ENCODE peak calls at places on chromosomes 13 and 19, in nine cellular contexts. One of them, this sample, is unnamed.

GRCh38 chr13:75550159-75550567 is 572 bp downstream of the UCHL3 start:
- DNase-seq in cardiac muscle cell: peak; percentile 70
- DNase-seq in uterus: peak; percentile 27
- DNase-seq in adrenal gland: no peak
- DNase-seq in Caco-2: peak; percentile 52
- DNase-seq in left lung: no peak
- DNase-seq in pancreas: peak; percentile 11
- DNase-seq in kidney: no peak
- DNase-seq in GM06990: no peak
- DNase-seq in this sample: no peak

GRCh38 chr13:39322836-39323585 is 280.0 kb downstream of the LHFPL6 start:
- DNase-seq in uterus: no peak
- DNase-seq in pancreas: no peak
- DNase-seq in adrenal gland: no peak
- DNase-seq in cardiac muscle cell: no peak
- DNase-seq in GM06990: no peak
- DNase-seq in left lung: no peak
- DNase-seq in Caco-2: no peak
- DNase-seq in kidney: no peak
- DNase-seq in this sample: no peak

GRCh38 chr19:11767633-11768133 is 883 bp downstream of the ZNF441 start:
- DNase-seq in Caco-2: peak; percentile 73
- DNase-seq in pancreas: peak; percentile 48
- DNase-seq in adrenal gland: peak; percentile 68
- DNase-seq in GM06990: peak; percentile 55
- DNase-seq in uterus: peak; percentile 24
- DNase-seq in kidney: peak; percentile 89
- DNase-seq in left lung: peak; percentile 52
- DNase-seq in cardiac muscle cell: peak; percentile 48
- DNase-seq in this sample: peak; percentile 83

GRCh38 chr19:35856546-35857149 is at the start of gene KIRREL2:
- DNase-seq in uterus: no peak
- DNase-seq in adrenal gland: no peak
- DNase-seq in kidney: no peak
- DNase-seq in left lung: no peak
- DNase-seq in pancreas: peak; percentile 60
- DNase-seq in cardiac muscle cell: no peak
- DNase-seq in GM06990: no peak
- DNase-seq in Caco-2: peak; percentile 25
- DNase-seq in this sample: peak; percentile 85

GRCh38 chr19:13794388-13794751 is 873 bp upstream of the ZSWIM4 start:
- DNase-seq in left lung: peak; percentile 80
- DNase-seq in cardiac muscle cell: peak; percentile 99
- DNase-seq in uterus: peak; percentile 91
- DNase-seq in GM06990: no peak
- DNase-seq in pancreas: peak; percentile 82
- DNase-seq in adrenal gland: peak; percentile 97
- DNase-seq in Caco-2: no peak
- DNase-seq in kidney: peak; percentile 93
- DNase-seq in this sample: peak; percentile 91

GRCh38 chr19:13396256-13397080 is 109.8 kb downstream of the CACNA1A start:
- DNase-seq in kidney: no peak
- DNase-seq in GM06990: no peak
- DNase-seq in adrenal gland: peak; percentile 76
- DNase-seq in cardiac muscle cell: peak; percentile 93
- DNase-seq in pancreas: peak; percentile 38
- DNase-seq in uterus: no peak
- DNase-seq in Caco-2: peak; percentile 32
- DNase-seq in left lung: peak; percentile 45
- DNase-seq in this sample: peak; percentile 50

GRCh38 chr19:46493236-46494114 is 2.2 kb downstream of the PNMA8B start:
- DNase-seq in left lung: no peak
- DNase-seq in GM06990: no peak
- DNase-seq in adrenal gland: no peak
- DNase-seq in pancreas: no peak
- DNase-seq in kidney: no peak
- DNase-seq in uterus: no peak
- DNase-seq in cardiac muscle cell: peak; percentile 58
- DNase-seq in Caco-2: no peak
- DNase-seq in this sample: peak; percentile 93

GRCh38 chr19:54654447-54655321 is 8.1 kb upstream of the LILRB4 start:
- DNase-seq in left lung: no peak
- DNase-seq in GM06990: no peak
- DNase-seq in adrenal gland: no peak
- DNase-seq in pancreas: no peak
- DNase-seq in uterus: no peak
- DNase-seq in Caco-2: no peak
- DNase-seq in cardiac muscle cell: no peak
- DNase-seq in kidney: no peak
- DNase-seq in this sample: no peak

GRCh38 chr13:27794921-27795717 is 2.8 kb downstream of the GSX1 start:
- DNase-seq in GM06990: no peak
- DNase-seq in pancreas: no peak
- DNase-seq in uterus: no peak
- DNase-seq in Caco-2: no peak
- DNase-seq in cardiac muscle cell: no peak
- DNase-seq in adrenal gland: no peak
- DNase-seq in left lung: no peak
- DNase-seq in kidney: no peak
- DNase-seq in this sample: peak; percentile 88

GRCh38 chr19:7242601-7243258 is 51.5 kb downstream of the INSR start:
- DNase-seq in cardiac muscle cell: peak; percentile 59
- DNase-seq in GM06990: peak; percentile 67
- DNase-seq in pancreas: no peak
- DNase-seq in kidney: no peak
- DNase-seq in left lung: no peak
- DNase-seq in Caco-2: no peak
- DNase-seq in adrenal gland: no peak
- DNase-seq in uterus: peak; percentile 79
- DNase-seq in this sample: peak; percentile 82

GRCh38 chr19:40229484-40229883 is 3.0 kb upstream of the CCNP start:
- DNase-seq in GM06990: no peak
- DNase-seq in kidney: no peak
- DNase-seq in uterus: no peak
- DNase-seq in adrenal gland: no peak
- DNase-seq in pancreas: no peak
- DNase-seq in left lung: no peak
- DNase-seq in cardiac muscle cell: no peak
- DNase-seq in Caco-2: no peak
- DNase-seq in this sample: no peak

GRCh38 chr13:48487968-48488367 is 44.9 kb downstream of the RCBTB2 start:
- DNase-seq in Caco-2: no peak
- DNase-seq in cardiac muscle cell: no peak
- DNase-seq in pancreas: no peak
- DNase-seq in uterus: no peak
- DNase-seq in left lung: no peak
- DNase-seq in GM06990: no peak
- DNase-seq in kidney: no peak
- DNase-seq in adrenal gland: no peak
- DNase-seq in this sample: no peak
- H3K36me3 ChIP-seq in Caco-2: no peaks in the 10 kb centered on the region
- H3K36me3 ChIP-seq in cardiac muscle cell: peaks cover 3% of the 10 kb centered on the region
- H3K36me3 ChIP-seq in pancreas: no peaks in the 10 kb centered on the region
- H3K36me3 ChIP-seq in uterus: no peaks in the 10 kb centered on the region
- H3K36me3 ChIP-seq in left lung: no peaks in the 10 kb centered on the region
- H3K36me3 ChIP-seq in GM06990: no peaks in the 10 kb centered on the region
- H3K36me3 ChIP-seq in kidney: no peaks in the 10 kb centered on the region
- H3K36me3 ChIP-seq in adrenal gland: no peaks in the 10 kb centered on the region
- H3K36me3 ChIP-seq in this sample: no peaks in the 10 kb centered on the region

DNA sequence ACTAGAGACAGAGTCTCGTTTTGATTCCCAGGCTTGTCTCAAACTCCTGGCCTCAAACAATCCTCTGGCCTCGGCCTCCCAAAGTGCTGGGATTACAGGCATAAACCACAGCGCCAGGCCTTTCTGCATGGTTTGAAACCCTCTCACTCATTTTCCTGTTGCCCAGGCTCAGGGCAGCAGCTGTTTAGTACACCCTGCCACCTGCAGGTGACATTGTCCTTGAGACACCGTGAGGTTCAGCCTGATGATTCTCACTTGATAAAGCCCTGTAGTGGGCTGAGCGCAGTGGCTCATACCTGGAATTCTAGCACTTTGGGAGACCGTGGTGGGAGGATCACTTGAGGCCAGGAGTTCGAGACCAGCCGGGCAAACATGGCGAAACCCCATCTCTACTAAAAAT is 12.5 kb downstream of the IL12RB1 start:
- DNase-seq in GM06990: no peak
- DNase-seq in kidney: no peak
- DNase-seq in left lung: no peak
- DNase-seq in cardiac muscle cell: no peak
- DNase-seq in pancreas: no peak
- DNase-seq in Caco-2: peak; percentile 34
- DNase-seq in adrenal gland: no peak
- DNase-seq in uterus: no peak
- DNase-seq in this sample: no peak
- TF ChIP-seq CTCF in GM06990: no peak
- TF ChIP-seq CTCF in kidney: no peak
- TF ChIP-seq CTCF in left lung: no peak
- TF ChIP-seq CTCF in cardiac muscle cell: no peak
- TF ChIP-seq CTCF in pancreas: no peak
- TF ChIP-seq CTCF in Caco-2: peak; percentile 27
- TF ChIP-seq CTCF in adrenal gland: no peak
- TF ChIP-seq CTCF in uterus: no peak
- TF ChIP-seq CTCF in this sample: no peak

GRCh38 chr13:113307491-113307890 is 10.5 kb downstream of the LAMP1 start:
- DNase-seq in kidney: no peak
- DNase-seq in pancreas: no peak
- DNase-seq in Caco-2: no peak
- DNase-seq in GM06990: no peak
- DNase-seq in uterus: no peak
- DNase-seq in adrenal gland: no peak
- DNase-seq in left lung: no peak
- DNase-seq in cardiac muscle cell: no peak
- DNase-seq in this sample: peak; percentile 62
- H3K36me3 ChIP-seq in kidney: peaks cover 26% of the 10 kb centered on the region
- H3K36me3 ChIP-seq in pancreas: no peaks in the 10 kb centered on the region
- H3K36me3 ChIP-seq in Caco-2: peaks cover 1% of the 10 kb centered on the region
- H3K36me3 ChIP-seq in GM06990: peaks cover 16% of the 10 kb centered on the region
- H3K36me3 ChIP-seq in uterus: no peaks in the 10 kb centered on the region
- H3K36me3 ChIP-seq in adrenal gland: no peaks in the 10 kb centered on the region
- H3K36me3 ChIP-seq in left lung: no peaks in the 10 kb centered on the region
- H3K36me3 ChIP-seq in cardiac muscle cell: peaks cover 19% of the 10 kb centered on the region
- H3K36me3 ChIP-seq in this sample: peaks cover 25% of the 10 kb centered on the region

GRCh38 chr13:100514788-100515409 is 73.7 kb downstream of the GGACT start:
- DNase-seq in GM06990: peak; percentile 37
- DNase-seq in adrenal gland: peak; percentile 91
- DNase-seq in left lung: peak; percentile 82
- DNase-seq in pancreas: peak; percentile 61
- DNase-seq in kidney: peak; percentile 89
- DNase-seq in Caco-2: peak; percentile 82
- DNase-seq in cardiac muscle cell: peak; percentile 84
- DNase-seq in uterus: peak; percentile 82
- DNase-seq in this sample: peak; percentile 98
- TF ChIP-seq CTCF in GM06990: peak; percentile 91
- TF ChIP-seq CTCF in adrenal gland: peak; percentile 90
- TF ChIP-seq CTCF in left lung: peak; percentile 89
- TF ChIP-seq CTCF in pancreas: peak; percentile 66
- TF ChIP-seq CTCF in kidney: peak; percentile 88
- TF ChIP-seq CTCF in Caco-2: peak; percentile 92
- TF ChIP-seq CTCF in cardiac muscle cell: peak; percentile 96
- TF ChIP-seq CTCF in uterus: peak; percentile 87
- TF ChIP-seq CTCF in this sample: peak; percentile 99

GRCh38 chr13:96749825-96750224 is 244.5 kb downstream of the OXGR1 start:
- DNase-seq in kidney: no peak
- DNase-seq in left lung: no peak
- DNase-seq in cardiac muscle cell: no peak
- DNase-seq in pancreas: no peak
- DNase-seq in uterus: no peak
- DNase-seq in adrenal gland: no peak
- DNase-seq in GM06990: no peak
- DNase-seq in Caco-2: no peak
- DNase-seq in this sample: no peak
- H3K36me3 ChIP-seq in kidney: no peaks in the 10 kb centered on the region
- H3K36me3 ChIP-seq in left lung: no peaks in the 10 kb centered on the region
- H3K36me3 ChIP-seq in cardiac muscle cell: no peaks in the 10 kb centered on the region
- H3K36me3 ChIP-seq in pancreas: no peaks in the 10 kb centered on the region
- H3K36me3 ChIP-seq in uterus: no peaks in the 10 kb centered on the region
- H3K36me3 ChIP-seq in adrenal gland: no peaks in the 10 kb centered on the region
- H3K36me3 ChIP-seq in GM06990: no peaks in the 10 kb centered on the region
- H3K36me3 ChIP-seq in Caco-2: no peaks in the 10 kb centered on the region
- H3K36me3 ChIP-seq in this sample: no peaks in the 10 kb centered on the region

GRCh38 chr13:94710881-94711560 is 1.3 kb downstream of the SOX21 start:
- DNase-seq in uterus: no peak
- DNase-seq in GM06990: no peak
- DNase-seq in left lung: no peak
- DNase-seq in pancreas: no peak
- DNase-seq in adrenal gland: no peak
- DNase-seq in kidney: peak; percentile 68
- DNase-seq in Caco-2: no peak
- DNase-seq in cardiac muscle cell: no peak
- DNase-seq in this sample: peak; percentile 86
- TF ChIP-seq CTCF in uterus: no peak
- TF ChIP-seq CTCF in GM06990: no peak
- TF ChIP-seq CTCF in left lung: no peak
- TF ChIP-seq CTCF in pancreas: no peak
- TF ChIP-seq CTCF in adrenal gland: no peak
- TF ChIP-seq CTCF in kidney: no peak
- TF ChIP-seq CTCF in Caco-2: no peak
- TF ChIP-seq CTCF in cardiac muscle cell: no peak
- TF ChIP-seq CTCF in this sample: no peak

GRCh38 chr19:5669212-5669611 is 11.1 kb downstream of the MICOS13 start:
- DNase-seq in Caco-2: no peak
- DNase-seq in uterus: no peak
- DNase-seq in adrenal gland: no peak
- DNase-seq in left lung: no peak
- DNase-seq in cardiac muscle cell: no peak
- DNase-seq in kidney: peak; percentile 62
- DNase-seq in GM06990: no peak
- DNase-seq in pancreas: no peak
- DNase-seq in this sample: peak; percentile 23
- H3K36me3 ChIP-seq in Caco-2: peaks cover 3% of the 10 kb centered on the region
- H3K36me3 ChIP-seq in uterus: no peaks in the 10 kb centered on the region
- H3K36me3 ChIP-seq in adrenal gland: no peaks in the 10 kb centered on the region
- H3K36me3 ChIP-seq in left lung: no peaks in the 10 kb centered on the region
- H3K36me3 ChIP-seq in cardiac muscle cell: peaks cover 36% of the 10 kb centered on the region
- H3K36me3 ChIP-seq in kidney: peaks cover 52% of the 10 kb centered on the region
- H3K36me3 ChIP-seq in GM06990: peaks cover 39% of the 10 kb centered on the region
- H3K36me3 ChIP-seq in pancreas: peaks cover 24% of the 10 kb centered on the region
- H3K36me3 ChIP-seq in this sample: peaks cover 47% of the 10 kb centered on the region

DNA sequence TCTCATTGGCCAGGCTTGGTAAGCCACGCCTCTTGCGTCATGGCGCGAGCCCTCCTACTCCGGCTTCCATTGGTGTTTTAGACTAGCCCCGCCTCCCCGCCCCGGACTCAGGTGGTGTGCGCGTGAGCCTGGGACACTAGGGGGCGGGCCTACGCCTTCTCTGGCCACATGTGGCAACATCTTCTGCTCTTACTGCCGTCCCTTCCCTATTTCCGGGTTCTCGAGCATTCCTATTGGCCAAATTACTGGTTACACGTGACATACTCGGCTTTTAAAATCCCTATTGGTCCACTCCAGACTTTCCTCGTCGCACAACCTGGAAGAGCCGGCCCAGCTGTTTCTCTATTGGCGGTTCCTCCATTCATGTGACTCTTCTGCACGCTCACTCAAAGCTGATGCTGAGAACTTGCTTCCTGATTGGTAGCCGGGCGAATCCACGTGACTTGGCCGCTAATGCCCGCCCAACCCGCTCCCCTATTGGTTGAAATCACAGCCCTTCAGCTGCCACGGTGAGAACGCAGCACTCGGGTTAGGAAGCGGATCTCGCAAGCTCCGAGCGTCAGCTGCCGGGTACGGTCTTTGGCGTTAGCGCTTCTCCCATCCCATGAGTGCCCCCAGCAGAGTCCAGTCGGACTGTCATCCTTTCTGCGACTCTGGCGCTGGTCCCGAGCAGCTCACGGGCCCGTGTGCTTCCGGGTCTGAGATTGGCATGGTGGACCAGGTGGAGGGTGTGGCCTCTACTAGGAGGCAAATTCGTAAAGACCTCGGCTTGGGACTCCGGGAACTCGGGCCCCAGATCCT is at the start of gene BLOC1S3:
- DNase-seq in cardiac muscle cell: peak; percentile 100
- DNase-seq in kidney: peak; percentile 100
- DNase-seq in Caco-2: peak; percentile 100
- DNase-seq in uterus: peak; percentile 100
- DNase-seq in adrenal gland: peak; percentile 100
- DNase-seq in pancreas: peak; percentile 100
- DNase-seq in GM06990: peak; percentile 99
- DNase-seq in left lung: peak; percentile 100
- DNase-seq in this sample: peak; percentile 100
- TF ChIP-seq CTCF in cardiac muscle cell: peak; percentile 38
- TF ChIP-seq CTCF in kidney: peak; percentile 22
- TF ChIP-seq CTCF in Caco-2: peak; percentile 45
- TF ChIP-seq CTCF in uterus: peak; percentile 51
- TF ChIP-seq CTCF in adrenal gland: peak; percentile 42
- TF ChIP-seq CTCF in pancreas: peak; percentile 46
- TF ChIP-seq CTCF in GM06990: peak; percentile 44
- TF ChIP-seq CTCF in left lung: peak; percentile 54
- TF ChIP-seq CTCF in this sample: no peak